ENCODE peak calls at places on chromosomes 13 and 19, in nine cellular contexts. One of them, this sample, is unnamed.

GRCh38 chr13:75312884-75313520 is 169.0 kb downstream of the TBC1D4 start:
- DNase-seq in A549: no peak
- DNase-seq in K562: no peak
- DNase-seq in HCT116: no peak
- DNase-seq in SK-N-SH: no peak
- DNase-seq in GM23338: no peak
- DNase-seq in HL-60: no peak
- DNase-seq in GM12878: no peak
- DNase-seq in HepG2: no peak
- DNase-seq in this sample: no peak

GRCh38 chr13:27833206-27833605 is 40.9 kb downstream of the GSX1 start:
- DNase-seq in A549: no peak
- DNase-seq in K562: no peak
- DNase-seq in HCT116: no peak
- DNase-seq in SK-N-SH: no peak
- DNase-seq in GM23338: no peak
- DNase-seq in HL-60: no peak
- DNase-seq in GM12878: no peak
- DNase-seq in HepG2: no peak
- DNase-seq in this sample: no peak

GRCh38 chr13:113835461-113836274 is 28.2 kb downstream of the GAS6 start:
- DNase-seq in A549: peak; percentile 48
- DNase-seq in K562: no peak
- DNase-seq in HCT116: no peak
- DNase-seq in SK-N-SH: peak; percentile 56
- DNase-seq in GM23338: no peak
- DNase-seq in HL-60: no peak
- DNase-seq in GM12878: no peak
- DNase-seq in HepG2: no peak
- DNase-seq in this sample: no peak

GRCh38 chr13:74987124-74987690 is 494.8 kb downstream of the TBC1D4 start:
- DNase-seq in A549: no peak
- DNase-seq in K562: no peak
- DNase-seq in HCT116: no peak
- DNase-seq in SK-N-SH: no peak
- DNase-seq in GM23338: no peak
- DNase-seq in HL-60: no peak
- DNase-seq in GM12878: no peak
- DNase-seq in HepG2: no peak
- DNase-seq in this sample: no peak

GRCh38 chr13:31409678-31410356 is 210.0 kb downstream of the B3GLCT start:
- DNase-seq in A549: no peak
- DNase-seq in K562: no peak
- DNase-seq in HCT116: no peak
- DNase-seq in SK-N-SH: no peak
- DNase-seq in GM23338: peak; percentile 52
- DNase-seq in HL-60: no peak
- DNase-seq in GM12878: no peak
- DNase-seq in HepG2: no peak
- DNase-seq in this sample: no peak

GRCh38 chr13:37595162-37595561 is 3.4 kb downstream of the POSTN start:
- DNase-seq in A549: no peak
- DNase-seq in K562: no peak
- DNase-seq in HCT116: no peak
- DNase-seq in SK-N-SH: no peak
- DNase-seq in GM23338: peak; percentile 14
- DNase-seq in HL-60: no peak
- DNase-seq in GM12878: no peak
- DNase-seq in HepG2: no peak
- DNase-seq in this sample: no peak

GRCh38 chr13:47408546-47409319 is 511.9 kb upstream of the HTR2A start:
- DNase-seq in A549: peak; percentile 9
- DNase-seq in K562: no peak
- DNase-seq in HCT116: no peak
- DNase-seq in SK-N-SH: no peak
- DNase-seq in GM23338: no peak
- DNase-seq in HL-60: no peak
- DNase-seq in GM12878: no peak
- DNase-seq in HepG2: no peak
- DNase-seq in this sample: peak; percentile 46

GRCh38 chr13:27657724-27658123 is 36.0 kb downstream of the POLR1D start:
- DNase-seq in A549: no peak
- DNase-seq in K562: no peak
- DNase-seq in HCT116: no peak
- DNase-seq in SK-N-SH: no peak
- DNase-seq in GM23338: no peak
- DNase-seq in HL-60: no peak
- DNase-seq in GM12878: no peak
- DNase-seq in HepG2: no peak
- DNase-seq in this sample: no peak

GRCh38 chr19:53019684-53020083 is 6.0 kb downstream of the ERVV-1 start:
- DNase-seq in A549: no peak
- DNase-seq in K562: peak; percentile 16
- DNase-seq in HCT116: peak; percentile 3
- DNase-seq in SK-N-SH: no peak
- DNase-seq in GM23338: peak; percentile 99
- DNase-seq in HL-60: no peak
- DNase-seq in GM12878: no peak
- DNase-seq in HepG2: no peak
- DNase-seq in this sample: no peak

GRCh38 chr13:32538234-32538620 is 368 bp downstream of the N4BP2L2 start:
- DNase-seq in A549: no peak
- DNase-seq in K562: no peak
- DNase-seq in HCT116: no peak
- DNase-seq in SK-N-SH: peak; percentile 45
- DNase-seq in GM23338: no peak
- DNase-seq in HL-60: peak; percentile 49
- DNase-seq in GM12878: no peak
- DNase-seq in HepG2: peak; percentile 76
- DNase-seq in this sample: no peak

GRCh38 chr13:109785141-109785891 is 1.1 kb downstream of the IRS2 start:
- DNase-seq in A549: peak; percentile 62
- DNase-seq in K562: no peak
- DNase-seq in HCT116: no peak
- DNase-seq in SK-N-SH: peak; percentile 47
- DNase-seq in GM23338: peak; percentile 50
- DNase-seq in HL-60: no peak
- DNase-seq in GM12878: no peak
- DNase-seq in HepG2: no peak
- DNase-seq in this sample: no peak

GRCh38 chr13:40190656-40191100 is 475.8 kb downstream of the FOXO1 start:
- DNase-seq in A549: no peak
- DNase-seq in K562: no peak
- DNase-seq in HCT116: no peak
- DNase-seq in SK-N-SH: peak; percentile 63
- DNase-seq in GM23338: no peak
- DNase-seq in HL-60: no peak
- DNase-seq in GM12878: no peak
- DNase-seq in HepG2: peak; percentile 6
- DNase-seq in this sample: no peak

GRCh38 chr19:10112895-10113591 is 1.6 kb downstream of the P2RY11 start:
- DNase-seq in A549: peak; percentile 64
- DNase-seq in K562: peak; percentile 61
- DNase-seq in HCT116: no peak
- DNase-seq in SK-N-SH: peak; percentile 75
- DNase-seq in GM23338: peak; percentile 89
- DNase-seq in HL-60: no peak
- DNase-seq in GM12878: no peak
- DNase-seq in HepG2: peak; percentile 47
- DNase-seq in this sample: no peak

GRCh38 chr19:58474291-58474996 is 1.7 kb upstream of the ZNF446 start:
- DNase-seq in A549: no peak
- DNase-seq in K562: no peak
- DNase-seq in HCT116: no peak
- DNase-seq in SK-N-SH: peak; percentile 11
- DNase-seq in GM23338: no peak
- DNase-seq in HL-60: no peak
- DNase-seq in GM12878: no peak
- DNase-seq in HepG2: no peak
- DNase-seq in this sample: no peak

GRCh38 chr13:88601949-88602348 is 930.8 kb downstream of the SLITRK5 start:
- DNase-seq in A549: no peak
- DNase-seq in K562: no peak
- DNase-seq in HCT116: no peak
- DNase-seq in SK-N-SH: no peak
- DNase-seq in GM23338: no peak
- DNase-seq in HL-60: no peak
- DNase-seq in GM12878: no peak
- DNase-seq in HepG2: no peak
- DNase-seq in this sample: no peak

GRCh38 chr13:24460256-24460655 is 52.3 kb downstream of the PARP4 start:
- DNase-seq in A549: no peak
- DNase-seq in K562: no peak
- DNase-seq in HCT116: no peak
- DNase-seq in SK-N-SH: no peak
- DNase-seq in GM23338: no peak
- DNase-seq in HL-60: no peak
- DNase-seq in GM12878: no peak
- DNase-seq in HepG2: no peak
- DNase-seq in this sample: no peak

GRCh38 chr13:24459234-24459633 is 53.3 kb downstream of the PARP4 start:
- DNase-seq in A549: no peak
- DNase-seq in K562: no peak
- DNase-seq in HCT116: no peak
- DNase-seq in SK-N-SH: no peak
- DNase-seq in GM23338: no peak
- DNase-seq in HL-60: no peak
- DNase-seq in GM12878: peak; percentile 2
- DNase-seq in HepG2: no peak
- DNase-seq in this sample: no peak

GRCh38 chr13:24458736-24459135 is 53.8 kb downstream of the PARP4 start:
- DNase-seq in A549: no peak
- DNase-seq in K562: no peak
- DNase-seq in HCT116: no peak
- DNase-seq in SK-N-SH: no peak
- DNase-seq in GM23338: no peak
- DNase-seq in HL-60: no peak
- DNase-seq in GM12878: no peak
- DNase-seq in HepG2: no peak
- DNase-seq in this sample: no peak

DNA sequence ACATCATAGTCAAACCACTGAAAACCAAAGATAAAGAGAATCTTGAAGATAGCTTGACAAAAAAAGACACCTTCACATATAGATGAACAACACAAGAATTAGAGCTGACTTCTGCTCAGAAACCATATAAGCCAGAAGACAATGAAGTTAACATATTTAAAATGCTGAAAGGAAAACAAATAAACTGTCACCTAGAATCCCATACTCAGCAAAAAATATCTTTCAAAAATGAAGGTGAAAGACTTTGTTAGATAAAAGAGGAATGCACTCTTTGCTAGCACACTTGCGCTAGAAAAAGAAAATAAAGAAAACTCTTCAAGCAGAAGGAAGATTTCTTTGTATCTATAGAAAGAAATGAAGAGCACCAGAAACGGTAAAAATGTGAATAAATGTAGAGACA is 49.5 kb downstream of the PARP4 start:
- DNase-seq in A549: no peak
- DNase-seq in K562: no peak
- DNase-seq in HCT116: no peak
- DNase-seq in SK-N-SH: no peak
- DNase-seq in GM23338: no peak
- DNase-seq in HL-60: no peak
- DNase-seq in GM12878: no peak
- DNase-seq in HepG2: no peak
- DNase-seq in this sample: no peak
- TF ChIP-seq REST in A549: no peak
- TF ChIP-seq REST in K562: no peak
- TF ChIP-seq REST in HCT116: no peak
- TF ChIP-seq REST in SK-N-SH: no peak
- TF ChIP-seq REST in GM23338: no peak
- TF ChIP-seq REST in HL-60: no peak
- TF ChIP-seq REST in GM12878: no peak
- TF ChIP-seq REST in HepG2: no peak
- TF ChIP-seq REST in this sample: no peak

DNA sequence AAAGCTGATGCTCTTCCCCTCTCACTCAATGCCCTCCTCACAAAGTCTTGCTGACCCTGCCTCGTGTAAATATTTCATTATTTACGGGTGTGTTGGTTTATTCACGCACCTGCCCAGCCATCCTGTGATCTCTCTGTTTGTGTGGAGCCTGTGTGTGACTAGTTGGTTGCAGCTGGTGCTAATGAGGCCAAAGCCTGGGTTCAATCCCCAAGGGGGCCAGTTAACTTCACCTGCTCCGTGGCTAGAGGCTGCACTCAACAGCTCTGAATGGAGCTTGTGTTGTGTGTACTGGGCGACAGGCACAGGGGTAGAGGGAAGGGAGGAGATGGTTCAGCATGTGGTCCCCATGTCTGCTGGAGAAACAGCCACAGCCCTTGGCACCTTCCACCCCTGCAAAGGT is 109.5 kb downstream of the DNAJC15 start:
- DNase-seq in A549: no peak
- DNase-seq in K562: no peak
- DNase-seq in HCT116: no peak
- DNase-seq in SK-N-SH: no peak
- DNase-seq in GM23338: no peak
- DNase-seq in HL-60: no peak
- DNase-seq in GM12878: no peak
- DNase-seq in HepG2: no peak
- DNase-seq in this sample: no peak
- TF ChIP-seq REST in A549: no peak
- TF ChIP-seq REST in K562: no peak
- TF ChIP-seq REST in HCT116: no peak
- TF ChIP-seq REST in SK-N-SH: no peak
- TF ChIP-seq REST in GM23338: no peak
- TF ChIP-seq REST in HL-60: no peak
- TF ChIP-seq REST in GM12878: no peak
- TF ChIP-seq REST in HepG2: no peak
- TF ChIP-seq REST in this sample: no peak

DNA sequence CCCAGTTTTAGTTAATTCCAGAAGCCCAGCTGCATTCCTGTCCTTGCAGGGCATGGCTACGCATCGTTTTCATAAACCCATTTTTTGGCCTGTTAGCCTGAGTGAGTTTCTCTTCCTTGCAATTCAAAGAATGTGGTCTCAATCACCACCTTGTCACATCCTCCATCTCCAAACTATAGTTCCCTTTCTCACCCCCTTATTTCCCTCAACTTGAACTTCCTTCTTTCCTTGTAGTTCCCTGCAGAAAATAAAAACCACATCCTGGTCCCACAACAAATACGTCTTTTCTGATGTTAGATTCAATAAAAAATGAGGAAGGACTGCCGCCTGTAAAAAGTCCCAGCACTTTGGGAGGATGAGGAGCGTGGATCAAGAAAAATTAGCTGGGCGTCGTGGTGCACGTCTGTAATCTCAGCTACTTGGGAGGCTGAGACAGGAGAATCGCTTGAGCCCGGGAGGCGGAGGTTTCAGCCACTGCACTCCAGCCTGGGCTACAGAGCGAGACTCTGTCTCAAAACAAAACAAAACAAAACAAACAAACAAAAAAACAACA is 13.2 kb downstream of the ADGRE3 start:
- DNase-seq in A549: no peak
- DNase-seq in K562: no peak
- DNase-seq in HCT116: no peak
- DNase-seq in SK-N-SH: no peak
- DNase-seq in GM23338: peak; percentile 11
- DNase-seq in HL-60: peak; percentile 51
- DNase-seq in GM12878: no peak
- DNase-seq in HepG2: no peak
- DNase-seq in this sample: no peak
- TF ChIP-seq REST in A549: no peak
- TF ChIP-seq REST in K562: no peak
- TF ChIP-seq REST in HCT116: no peak
- TF ChIP-seq REST in SK-N-SH: no peak
- TF ChIP-seq REST in GM23338: no peak
- TF ChIP-seq REST in HL-60: no peak
- TF ChIP-seq REST in GM12878: no peak
- TF ChIP-seq REST in HepG2: no peak
- TF ChIP-seq REST in this sample: no peak

GRCh38 chr13:50910483-50910805 is 853 bp downstream of the RNASEH2B start:
- DNase-seq in A549: peak; percentile 64
- DNase-seq in K562: peak; percentile 32
- DNase-seq in HCT116: peak; percentile 27
- DNase-seq in SK-N-SH: peak; percentile 73
- DNase-seq in GM23338: peak; percentile 68
- DNase-seq in HL-60: no peak
- DNase-seq in GM12878: no peak
- DNase-seq in HepG2: peak; percentile 29
- DNase-seq in this sample: no peak
- TF ChIP-seq REST in A549: no peak
- TF ChIP-seq REST in K562: no peak
- TF ChIP-seq REST in HCT116: no peak
- TF ChIP-seq REST in SK-N-SH: no peak
- TF ChIP-seq REST in GM23338: no peak
- TF ChIP-seq REST in HL-60: no peak
- TF ChIP-seq REST in GM12878: no peak
- TF ChIP-seq REST in HepG2: no peak
- TF ChIP-seq REST in this sample: no peak